ENCODE peak calls at places on chromosome 13, in four cellular contexts. U, Y, B and Q are unnamed samples.

GRCh38 chr13:38202730-38203129 is 146.9 kb upstream of the UFM1 start:
- DNase-seq in Y (no peak), B (no peak), U (peak; percentile 64), Q (peak; percentile 11)

GRCh38 chr13:94947965-94948371 is 235.6 kb upstream of the SOX21 start:
- DNase-seq in B (no peak), U (peak; percentile 65), Y (no peak), Q (no peak)

GRCh38 chr13:91576590-91576989 is 178.2 kb downstream of the GPC5 start:
- DNase-seq in B (no peak), Y (no peak), U (no peak), Q (no peak)

GRCh38 chr13:44692173-44692713 is 116.1 kb upstream of the TSC22D1 start:
- DNase-seq in U (no peak), Y (no peak), B (no peak), Q (no peak)

GRCh38 chr13:97021241-97021640 is 27.0 kb upstream of the OXGR1 start:
- DNase-seq in B (no peak), Y (no peak), U (no peak), Q (no peak)

GRCh38 chr13:69571606-69572323 is 535.9 kb upstream of the ATXN8OS start:
- DNase-seq in U (no peak), B (no peak), Y (no peak), Q (no peak)

GRCh38 chr13:42815686-42816085 is 34.3 kb downstream of the FAM216B start:
- DNase-seq in U (no peak), B (no peak), Y (no peak), Q (no peak)

GRCh38 chr13:114079601-114080536 is 52.6 kb downstream of the RASA3 start:
- DNase-seq in U (no peak), Y (peak; percentile 16), B (peak; percentile 62), Q (no peak)

GRCh38 chr13:32837973-32838940 is 178.0 kb upstream of the KL start:
- DNase-seq in U (no peak), Y (no peak), B (no peak), Q (no peak)

GRCh38 chr13:94617389-94618000 is 15.8 kb downstream of the GPR180 start:
- DNase-seq in B (no peak), Y (no peak), U (no peak), Q (no peak)

GRCh38 chr13:77291779-77292178 is 35.1 kb downstream of the MYCBP2 start:
- DNase-seq in Y (no peak), B (no peak), U (peak; percentile 20), Q (no peak)

GRCh38 chr13:24865158-24865557 is 101.2 kb downstream of the RNF17 start:
- DNase-seq in U (no peak), B (no peak), Y (no peak), Q (peak; percentile 21)

GRCh38 chr13:50191004-50191403 is 175.8 kb downstream of the KCNRG start:
- DNase-seq in U (no peak), Y (no peak), B (no peak), Q (no peak)

GRCh38 chr13:114151565-114152284 is 19.3 kb upstream of the RASA3 start:
- DNase-seq in Y (no peak), B (peak; percentile 87), U (no peak), Q (no peak)

GRCh38 chr13:112892759-112893569 is 76.0 kb upstream of the MCF2L start:
- DNase-seq in B (no peak), Y (no peak), U (no peak), Q (no peak)

GRCh38 chr13:61852116-61852515 is 436.5 kb upstream of the PCDH20 start:
- DNase-seq in Y (no peak), B (no peak), U (no peak), Q (no peak)

GRCh38 chr13:53775807-53776206 is 747.2 kb downstream of the OLFM4 start:
- DNase-seq in U (no peak), B (no peak), Y (no peak), Q (no peak)

GRCh38 chr13:42218576-42218975 is 53.4 kb upstream of the AKAP11 start:
- DNase-seq in Y (no peak), B (no peak), U (no peak), Q (no peak)

GRCh38 chr13:32051156-32051555 is 19.6 kb downstream of the FRY start:
- DNase-seq in U (no peak), B (no peak), Y (no peak), Q (no peak)

GRCh38 chr13:107305178-107305577 is 737.2 kb upstream of the ARGLU1 start:
- DNase-seq in B (no peak), U (no peak), Y (no peak), Q (peak; percentile 25)

GRCh38 chr13:112643759-112644459 is 45.9 kb upstream of the ATP11A start:
- DNase-seq in U (no peak), Y (no peak), B (peak; percentile 91), Q (no peak)

GRCh38 chr13:69168436-69168835 is 939.2 kb upstream of the ATXN8OS start:
- DNase-seq in Y (no peak), U (no peak), B (no peak), Q (no peak)

GRCh38 chr13:97318532-97318931 is 96.4 kb downstream of the MBNL2 start:
- DNase-seq in Y (no peak), B (no peak), U (no peak), Q (peak; percentile 29)

GRCh38 chr13:32330438-32330837 is 15.1 kb downstream of the BRCA2 start:
- DNase-seq in Y (no peak), B (no peak), U (no peak), Q (peak; percentile 87)

GRCh38 chr13:112893570-112894422 is 75.2 kb upstream of the MCF2L start:
- DNase-seq in U (no peak), Y (no peak), B (no peak), Q (peak; percentile 51)

GRCh38 chr13:82356667-82357066 is 1525.6 kb downstream of the SLITRK1 start:
- DNase-seq in B (no peak), Y (no peak), U (no peak), Q (no peak)

GRCh38 chr13:42497798-42498197 is 76.2 kb upstream of the TNFSF11 start:
- DNase-seq in B (no peak), Y (no peak), U (peak; percentile 32), Q (peak; percentile 75)

GRCh38 chr13:66886248-66886647 is 343.9 kb downstream of the PCDH9 start:
- DNase-seq in Y (no peak), B (no peak), U (no peak), Q (no peak)

GRCh38 chr13:20274466-20274865 is 42.3 kb upstream of the GJB6 start:
- DNase-seq in Y (no peak), B (no peak), U (no peak), Q (no peak)

GRCh38 chr13:51113969-51114368 is 2.9 kb upstream of the C13orf42 start:
- DNase-seq in Y (no peak), U (no peak), B (no peak), Q (no peak)

GRCh38 chr13:96052655-96053002 is 572 bp downstream of the UGGT2 start:
- DNase-seq in U (peak; percentile 29), Y (no peak), B (no peak), Q (peak; percentile 80)

GRCh38 chr13:90416519-90416918 is 931.0 kb upstream of the MIR17HG start:
- DNase-seq in U (no peak), Y (no peak), B (no peak), Q (peak; percentile 52)

DNA sequence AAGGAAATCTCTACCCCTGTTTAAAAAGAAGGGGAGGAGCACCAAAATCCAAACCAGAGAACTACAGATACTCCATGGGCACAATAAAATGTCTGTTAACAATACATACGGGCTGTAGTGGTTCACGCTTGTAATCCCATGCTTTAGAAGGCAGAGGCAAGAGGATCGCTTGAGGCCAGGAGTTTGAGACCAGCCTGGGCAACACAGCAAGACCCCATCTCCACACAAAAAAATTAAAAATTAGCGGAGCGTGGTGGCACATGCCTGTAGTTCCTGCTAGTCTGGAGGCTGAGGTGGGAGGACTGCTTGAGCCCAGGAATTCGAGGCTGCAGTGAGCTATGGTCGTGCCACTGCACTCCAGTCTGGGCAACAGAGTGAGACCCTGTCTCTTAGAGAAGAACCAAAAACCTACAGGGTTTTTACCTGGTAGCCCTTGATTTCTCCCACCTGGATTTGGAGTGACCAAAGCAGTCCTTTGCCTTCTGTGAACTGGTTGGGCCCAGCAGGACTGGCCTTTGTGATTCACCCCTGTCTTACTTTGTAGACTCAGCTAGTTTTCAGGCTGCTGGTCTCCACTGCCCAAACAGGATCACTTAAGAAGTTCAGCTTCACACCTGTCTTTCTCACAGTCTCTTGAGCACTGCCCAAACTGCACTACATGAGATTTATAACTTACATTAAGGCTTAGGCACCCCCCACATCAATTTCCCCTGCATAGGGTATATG is 38.7 kb upstream of the FLT1 start:
- DNase-seq in U (no peak), B (no peak), Y (no peak), Q (no peak)
- H3K4me3 ChIP-seq in U (no peak overlapping the region), B (no peak overlapping the region), Y (no peak overlapping the region), Q (no peak overlapping the region)

DNA sequence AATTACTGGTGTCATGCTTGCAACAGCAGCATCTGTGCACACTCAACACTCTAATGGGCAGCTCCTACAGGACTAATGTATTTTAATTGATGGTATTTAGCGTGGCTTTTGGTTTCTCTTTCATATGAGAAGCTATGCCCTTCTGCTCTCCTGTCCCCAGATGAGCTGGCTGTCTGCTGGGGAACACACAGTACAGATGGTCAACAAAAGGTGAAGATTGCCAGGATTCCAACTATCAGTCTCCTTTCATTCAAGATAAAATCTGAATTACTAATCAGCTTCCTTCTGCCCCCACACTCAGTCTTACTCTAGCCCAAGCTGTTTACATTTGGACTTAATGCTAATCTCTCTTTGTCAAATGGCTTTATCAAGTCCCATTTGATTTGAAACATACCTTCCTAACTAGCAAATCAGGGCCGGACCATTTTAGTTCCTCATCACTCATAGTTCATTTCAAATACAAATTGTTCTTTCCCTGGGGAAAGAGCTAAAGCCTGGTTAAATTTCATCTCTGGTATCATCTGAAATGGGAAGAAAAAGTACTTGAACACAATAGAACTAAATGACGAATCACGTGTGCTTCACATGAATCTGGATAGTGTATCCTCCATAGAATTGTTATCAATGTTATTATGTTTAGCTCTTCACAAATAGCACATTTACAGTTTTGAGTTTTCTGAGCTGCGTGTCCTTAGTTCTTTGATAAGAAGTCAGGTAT is 988.0 kb downstream of the PCDH17 start:
- DNase-seq in U (no peak), Y (no peak), B (no peak), Q (no peak)
- H3K4me3 ChIP-seq in U (no peak overlapping the region), Y (no peak overlapping the region), B (no peak overlapping the region), Q (no peak overlapping the region)

GRCh38 chr13:40228486-40228885 is 438.0 kb downstream of the FOXO1 start:
- DNase-seq in U (no peak), B (no peak), Y (no peak), Q (peak; percentile 84)

GRCh38 chr13:40232321-40232720 is 434.1 kb downstream of the FOXO1 start:
- DNase-seq in Y (no peak), B (no peak), U (no peak), Q (no peak)

GRCh38 chr13:40230833-40231266 is 435.6 kb downstream of the FOXO1 start:
- DNase-seq in B (no peak), U (no peak), Y (no peak), Q (peak; percentile 81)

GRCh38 chr13:40231311-40231710 is 435.1 kb downstream of the FOXO1 start:
- DNase-seq in Y (no peak), U (no peak), B (no peak), Q (peak; percentile 60)

DNA sequence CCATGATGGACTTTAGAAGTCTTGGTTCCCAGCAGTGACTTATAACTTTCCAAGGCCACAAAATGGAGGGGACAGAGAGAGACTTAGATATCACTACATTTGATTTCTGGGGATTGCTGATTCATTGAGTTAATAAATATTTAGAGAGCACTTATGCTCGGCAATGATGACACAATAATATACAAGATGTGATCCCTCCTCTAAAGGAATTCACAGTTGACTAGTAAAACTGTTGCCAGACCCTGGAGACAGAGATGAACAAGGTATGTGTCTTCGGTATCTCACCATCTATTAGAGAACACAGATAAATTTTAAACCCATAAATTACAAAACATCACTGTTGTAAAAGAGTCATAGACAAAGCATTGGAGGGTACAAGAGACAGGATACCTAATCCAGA is 437.5 kb downstream of the FOXO1 start:
- DNase-seq in U (no peak), Y (no peak), B (no peak), Q (peak; percentile 71)
- H3K4me3 ChIP-seq in U (no peak overlapping the region), Y (no peak overlapping the region), B (no peak overlapping the region), Q (no peak overlapping the region)

GRCh38 chr13:46183018-46183940 is 1.3 kb upstream of the LCP1 start:
- DNase-seq in B (no peak), Y (no peak), U (no peak), Q (no peak)
- H3K4me3 ChIP-seq in B (no peak overlapping the region), Y (no peak overlapping the region), U (no peak overlapping the region), Q (no peak overlapping the region)